ENCODE peak calls at places on chromosomes 1 and 21, in seven cellular contexts. T is ACHN, Y is breast epithelium, Q is amniotic stem cell, R is GM19239, S is SW480, J is HAP-1. I is an unnamed sample.

GRCh38 chr1:45545019-45545493 is 5.6 kb upstream of the AKR1A1 start:
- DNase-seq in T (no peak), Y (no peak), Q (no peak), R (no peak), S (no peak), J (no peak), I (no peak)

GRCh38 chr1:221032616-221033342 is 153.5 kb downstream of the HLX start:
- DNase-seq in T (no peak), Y (no peak), Q (no peak), R (no peak), S (no peak), J (no peak), I (no peak)

GRCh38 chr1:22320703-22321344 is 130.8 kb upstream of the ZBTB40 start:
- DNase-seq in T (no peak), Y (peak; percentile 19), Q (no peak), R (no peak), S (no peak), J (peak; percentile 38), I (no peak)

GRCh38 chr1:1275836-1276235 is 2.2 kb upstream of the UBE2J2 start:
- DNase-seq in T (no peak), Y (no peak), Q (no peak), R (no peak), S (no peak), J (no peak), I (no peak)

GRCh38 chr1:64505944-64506658 is 36.2 kb downstream of the CACHD1 start:
- DNase-seq in T (no peak), Y (peak; percentile 52), Q (no peak), R (no peak), S (peak; percentile 98), J (peak; percentile 88), I (peak; percentile 62)

GRCh38 chr1:155553349-155553748 is 9.3 kb downstream of the ASH1L start:
- DNase-seq in T (no peak), Y (no peak), Q (no peak), R (no peak), S (no peak), J (no peak), I (no peak)

GRCh38 chr1:51264470-51264869 is 28.4 kb downstream of the RNF11 start:
- DNase-seq in T (peak; percentile 86), Y (no peak), Q (peak; percentile 78), R (no peak), S (peak; percentile 14), J (no peak), I (no peak)

GRCh38 chr21:31948681-31949080 is 75.9 kb downstream of the HUNK start:
- DNase-seq in T (no peak), Y (no peak), Q (no peak), R (no peak), S (no peak), J (no peak), I (no peak)

GRCh38 chr1:5734414-5734813 is 257.8 kb downstream of the NPHP4 start:
- DNase-seq in T (no peak), Y (peak; percentile 28), Q (no peak), R (no peak), S (no peak), J (no peak), I (no peak)

GRCh38 chr1:159817276-159818041 is 9.2 kb upstream of the SLAMF8 start:
- DNase-seq in T (no peak), Y (no peak), Q (no peak), R (no peak), S (peak; percentile 80), J (no peak), I (no peak)

GRCh38 chr1:230301322-230301721 is 124.8 kb downstream of the PGBD5 start:
- DNase-seq in T (no peak), Y (no peak), Q (no peak), R (no peak), S (no peak), J (no peak), I (no peak)

GRCh38 chr1:224245188-224245587 is 62.1 kb downstream of the DEGS1 start:
- DNase-seq in T (no peak), Y (no peak), Q (no peak), R (no peak), S (no peak), J (no peak), I (no peak)

GRCh38 chr21:45027241-45028196 is 46.9 kb upstream of the ADARB1 start:
- DNase-seq in T (no peak), Y (peak; percentile 25), Q (no peak), R (no peak), S (no peak), J (no peak), I (no peak)

GRCh38 chr1:212600980-212601379 is 7.6 kb upstream of the ATF3 start:
- DNase-seq in T (no peak), Y (no peak), Q (no peak), R (no peak), S (no peak), J (no peak), I (no peak)

GRCh38 chr1:153288634-153289275 is 24.0 kb downstream of the PGLYRP3 start:
- DNase-seq in T (peak; percentile 21), Y (no peak), Q (no peak), R (no peak), S (no peak), J (no peak), I (peak; percentile 60)

GRCh38 chr21:45542667-45543370 is 579 bp upstream of the SLC19A1 start:
- DNase-seq in T (no peak), Y (peak; percentile 52), Q (no peak), R (no peak), S (no peak), J (no peak), I (no peak)

GRCh38 chr1:107791381-107791780 is 173.6 kb downstream of the VAV3 start:
- DNase-seq in T (no peak), Y (no peak), Q (no peak), R (no peak), S (no peak), J (no peak), I (no peak)

GRCh38 chr1:110783292-110783918 is 89.5 kb upstream of the CD53 start:
- DNase-seq in T (peak; percentile 50), Y (no peak), Q (no peak), R (no peak), S (peak; percentile 60), J (peak; percentile 28), I (peak; percentile 32)

GRCh38 chr1:17875171-17875881 is 120.2 kb downstream of the ACTL8 start:
- DNase-seq in T (peak; percentile 37), Y (no peak), Q (no peak), R (no peak), S (no peak), J (no peak), I (no peak)

GRCh38 chr1:115429242-115429641 is 91.2 kb upstream of the NGF start:
- DNase-seq in T (peak; percentile 13), Y (no peak), Q (no peak), R (no peak), S (no peak), J (no peak), I (no peak)

GRCh38 chr21:34892196-34892595 is 156.9 kb downstream of the RUNX1 start:
- DNase-seq in T (no peak), Y (no peak), Q (no peak), R (no peak), S (peak; percentile 35), J (no peak), I (no peak)

GRCh38 chr1:7432102-7432895 is 338.8 kb upstream of the VAMP3 start:
- DNase-seq in T (no peak), Y (no peak), Q (no peak), R (no peak), S (no peak), J (no peak), I (no peak)

GRCh38 chr1:89085781-89086180 is 20.8 kb upstream of the GBP1 start:
- DNase-seq in T (peak; percentile 64), Y (no peak), Q (no peak), R (peak; percentile 40), S (peak; percentile 19), J (no peak), I (no peak)

GRCh38 chr1:109488201-109488600 is 4.5 kb downstream of the ATXN7L2 start:
- DNase-seq in T (no peak), Y (no peak), Q (no peak), R (no peak), S (no peak), J (no peak), I (no peak)

GRCh38 chr1:41482906-41483895 is 1.3 kb downstream of the EDN2 start:
- DNase-seq in T (no peak), Y (no peak), Q (no peak), R (no peak), S (no peak), J (no peak), I (no peak)

GRCh38 chr1:43376723-43377235 is 9.0 kb upstream of the ELOVL1 start:
- DNase-seq in T (no peak), Y (no peak), Q (no peak), R (no peak), S (no peak), J (no peak), I (no peak)

GRCh38 chr1:193421487-193421886 is 235.1 kb upstream of the B3GALT2 start:
- DNase-seq in T (no peak), Y (no peak), Q (no peak), R (no peak), S (no peak), J (no peak), I (no peak)

GRCh38 chr1:246515390-246516005 is 8.4 kb upstream of the SMYD3 start:
- DNase-seq in T (no peak), Y (no peak), Q (no peak), R (no peak), S (no peak), J (no peak), I (no peak)

GRCh38 chr1:10979483-10979920 is 33.0 kb upstream of the TARDBP start:
- DNase-seq in T (no peak), Y (peak; percentile 62), Q (no peak), R (no peak), S (peak; percentile 31), J (peak; percentile 8), I (peak; percentile 74)

GRCh38 chr1:214380986-214381695 is 100.2 kb downstream of the SMYD2 start:
- DNase-seq in T (no peak), Y (no peak), Q (no peak), R (no peak), S (no peak), J (no peak), I (no peak)

GRCh38 chr21:41877901-41878830 is 978 bp downstream of the PRDM15 start:
- DNase-seq in T (no peak), Y (no peak), Q (peak; percentile 3), R (no peak), S (peak; percentile 26), J (no peak), I (peak; percentile 39)

GRCh38 chr1:175089319-175089718 is 21.7 kb downstream of the TNN start:
- DNase-seq in T (no peak), Y (no peak), Q (no peak), R (no peak), S (no peak), J (peak; percentile 51), I (no peak)

GRCh38 chr1:172912765-172913260 is 137.9 kb downstream of the TNFSF18 start:
- DNase-seq in T (no peak), Y (no peak), Q (no peak), R (no peak), S (no peak), J (no peak), I (no peak)

GRCh38 chr1:161803181-161803580 is 37.1 kb downstream of the ATF6 start:
- DNase-seq in T (no peak), Y (no peak), Q (no peak), R (no peak), S (no peak), J (no peak), I (no peak)

GRCh38 chr1:208291923-208292711 is 47.9 kb upstream of the PLXNA2 start:
- DNase-seq in T (no peak), Y (no peak), Q (no peak), R (no peak), S (no peak), J (no peak), I (no peak)

GRCh38 chr1:247298701-247299100 is 33.0 kb downstream of the ZNF496 start:
- DNase-seq in T (no peak), Y (no peak), Q (no peak), R (no peak), S (no peak), J (no peak), I (no peak)

GRCh38 chr1:204578867-204579664 is 62.9 kb downstream of the MDM4 start:
- DNase-seq in T (no peak), Y (no peak), Q (no peak), R (peak; percentile 73), S (no peak), J (peak; percentile 8), I (peak; percentile 42)

GRCh38 chr1:219385786-219386427 is 212.2 kb downstream of the LYPLAL1 start:
- DNase-seq in T (peak; percentile 77), Y (no peak), Q (peak; percentile 31), R (peak; percentile 14), S (peak; percentile 69), J (peak; percentile 68), I (peak; percentile 84)